ENCODE peak calls at places on chromosomes 3 and 15, in eight cellular contexts. A is H1, L is transverse colon, J is tibial nerve, W is K562, B is sigmoid colon, I is ovary, X is A549. T is an unnamed sample.

GRCh38 chr3:8657804-8658311 is 13.3 kb upstream of the SSUH2 start:
- DNase-seq in X (no peak), B (no peak), J (no peak), L (no peak), I (no peak), A (no peak), W (no peak), T (no peak)

GRCh38 chr15:34085746-34086145 is 15.9 kb downstream of the EMC7 start:
- DNase-seq in I (no peak), W (no peak), A (no peak), J (no peak), L (no peak), X (no peak), B (no peak), T (no peak)

GRCh38 chr15:39313881-39314280 is 267.0 kb upstream of the THBS1 start:
- DNase-seq in B (no peak), I (no peak), J (no peak), X (no peak), L (no peak), W (no peak), A (no peak), T (no peak)

GRCh38 chr3:112460519-112460918 is 38.8 kb downstream of the BTLA start:
- DNase-seq in B (no peak), A (no peak), X (no peak), W (no peak), L (no peak), I (no peak), J (no peak), T (no peak)

GRCh38 chr3:100702082-100703014 is 6.9 kb upstream of the TFG start:
- DNase-seq in I (no peak), W (no peak), L (no peak), B (no peak), J (no peak), X (no peak), A (no peak), T (no peak)

GRCh38 chr15:91922701-91923279 is 69.3 kb downstream of the SLCO3A1 start:
- DNase-seq in I (no peak), W (no peak), J (no peak), L (no peak), X (no peak), A (no peak), B (no peak), T (no peak)

GRCh38 chr15:65376767-65377104 is 1.1 kb downstream of the IGDCC3 start:
- DNase-seq in B (no peak), L (no peak), X (no peak), W (no peak), A (no peak), I (no peak), J (no peak), T (no peak)

GRCh38 chr3:71640549-71640948 is 57.0 kb upstream of the FOXP1 start:
- DNase-seq in J (no peak), A (no peak), I (no peak), X (no peak), L (no peak), B (no peak), W (no peak), T (no peak)

GRCh38 chr15:83108266-83109219 is 1.1 kb downstream of the TM6SF1 start:
- DNase-seq in W (peak; percentile 46), I (no peak), J (peak; percentile 35), X (peak; percentile 47), A (no peak), L (peak; percentile 41), B (peak; percentile 82), T (peak; percentile 88)

GRCh38 chr15:36358094-36358961 is 221.1 kb upstream of the CDIN1 start:
- DNase-seq in J (no peak), L (no peak), B (no peak), I (no peak), W (no peak), A (no peak), X (no peak), T (no peak)

GRCh38 chr3:69052567-69052898 is 400 bp upstream of the TMF1 start:
- DNase-seq in L (no peak), J (no peak), A (no peak), I (no peak), B (no peak), X (no peak), W (no peak), T (no peak)

GRCh38 chr3:143672396-143673165 is 175.7 kb downstream of the SLC9A9 start:
- DNase-seq in W (no peak), A (no peak), J (no peak), B (no peak), I (no peak), L (no peak), X (no peak), T (no peak)

GRCh38 chr15:76382987-76383728 is 46.6 kb downstream of the ISL2 start:
- DNase-seq in L (no peak), X (no peak), A (no peak), J (no peak), W (no peak), B (no peak), I (no peak), T (no peak)

GRCh38 chr15:76378691-76379090 is 42.1 kb downstream of the ISL2 start:
- DNase-seq in B (no peak), A (no peak), J (no peak), X (no peak), I (no peak), L (no peak), W (no peak), T (no peak)

GRCh38 chr15:76381366-76381765 is 44.8 kb downstream of the ISL2 start:
- DNase-seq in A (no peak), W (no peak), I (no peak), X (no peak), L (no peak), J (no peak), B (no peak), T (no peak)

GRCh38 chr15:76377751-76378150 is 41.2 kb downstream of the ISL2 start:
- DNase-seq in A (no peak), J (no peak), B (no peak), I (no peak), X (no peak), L (no peak), W (no peak), T (no peak)

DNA sequence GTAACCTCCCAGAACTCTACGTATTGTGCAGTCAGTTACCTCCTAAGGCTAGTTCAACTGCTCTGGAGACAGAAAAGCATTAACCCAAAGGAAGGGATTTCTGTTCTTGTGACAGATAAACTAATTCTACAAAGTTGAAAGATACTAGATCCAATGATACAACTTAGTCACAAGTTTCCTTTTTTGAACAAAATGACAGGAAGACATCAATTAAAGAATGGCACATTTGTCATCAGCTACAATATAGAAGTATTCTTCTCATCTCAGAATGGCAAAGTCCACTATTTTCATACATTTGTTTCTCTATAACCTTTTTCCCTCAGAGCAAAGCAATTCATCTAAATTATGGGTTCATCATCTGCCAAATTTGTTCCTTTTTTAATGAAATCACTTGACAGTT is 43.7 kb downstream of the ISL2 start:
- DNase-seq in I (no peak), J (no peak), B (no peak), L (no peak), A (no peak), W (no peak), X (no peak), T (no peak)
- TF ChIP-seq EP300 in I (no peak), J (no peak), B (no peak), L (no peak), A (no peak), W (no peak), X (no peak), T (no peak)

GRCh38 chr15:40339621-40339945 is 1.2 kb downstream of the CCDC9B start:
- DNase-seq in B (no peak), W (no peak), J (no peak), X (peak; percentile 14), I (no peak), L (peak; percentile 10), A (no peak), T (peak; percentile 47)

GRCh38 chr15:40337597-40337996 is 3.1 kb downstream of the CCDC9B start:
- DNase-seq in L (no peak), B (peak; percentile 84), X (no peak), J (no peak), I (peak; percentile 67), W (no peak), A (no peak), T (no peak)

GRCh38 chr15:40340038-40340739 is 550 bp downstream of the CCDC9B start:
- DNase-seq in X (peak; percentile 13), J (peak; percentile 47), L (peak; percentile 76), I (peak; percentile 91), B (peak; percentile 96), W (no peak), A (no peak), T (peak; percentile 65)

GRCh38 chr15:40338041-40338657 is 2.6 kb downstream of the CCDC9B start:
- DNase-seq in L (peak; percentile 81), J (peak; percentile 54), X (peak; percentile 66), A (no peak), W (peak; percentile 87), I (peak; percentile 70), B (peak; percentile 94), T (no peak)

DNA sequence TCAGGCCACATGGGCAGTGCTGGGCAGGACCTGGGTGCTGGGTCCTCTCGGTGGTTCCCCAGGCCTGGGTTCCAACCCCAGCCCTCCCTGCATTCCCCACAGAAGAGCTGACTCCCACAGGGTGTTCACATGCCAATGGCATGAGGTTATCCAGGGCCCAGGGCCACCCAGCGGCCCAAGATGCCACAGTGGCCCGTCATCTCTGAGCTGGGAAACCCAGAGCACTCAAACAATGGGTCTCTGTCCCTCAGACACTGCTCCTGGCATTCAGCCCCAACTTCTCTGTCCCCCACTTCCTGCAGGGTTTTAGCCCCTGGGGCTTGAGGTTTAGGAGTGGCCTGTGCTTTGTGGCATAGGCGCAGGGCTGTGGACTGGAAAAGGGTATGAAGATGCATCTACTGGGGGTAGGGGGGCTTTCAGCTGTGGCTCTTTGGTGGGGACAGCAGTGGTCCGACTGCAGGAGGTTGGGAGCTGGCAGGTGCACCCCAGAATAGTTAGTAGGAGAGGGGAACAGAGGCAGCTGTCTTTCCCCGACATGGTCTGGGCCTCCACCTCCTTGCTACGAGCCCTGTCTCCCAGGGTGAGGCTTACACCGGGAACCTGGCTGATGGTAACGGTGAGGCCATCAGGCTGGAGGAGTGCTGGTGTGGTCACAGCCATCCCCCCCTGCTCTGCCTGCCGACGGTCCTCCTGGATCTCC is 1.7 kb downstream of the CCDC9B start:
- DNase-seq in A (no peak), W (no peak), J (no peak), I (no peak), B (peak; percentile 86), X (peak; percentile 73), L (peak; percentile 35), T (no peak)
- H3K4me3 ChIP-seq in A (no peak overlapping the region), W (no peak overlapping the region), J (peak overlapping the region; percentile 44), I (peak overlapping the region; percentile 26), B (peak overlapping the region; percentile 64), X (peak overlapping the region; percentile 47), L (peak overlapping the region; percentile 43), T (peak overlapping the region; percentile 61)

DNA sequence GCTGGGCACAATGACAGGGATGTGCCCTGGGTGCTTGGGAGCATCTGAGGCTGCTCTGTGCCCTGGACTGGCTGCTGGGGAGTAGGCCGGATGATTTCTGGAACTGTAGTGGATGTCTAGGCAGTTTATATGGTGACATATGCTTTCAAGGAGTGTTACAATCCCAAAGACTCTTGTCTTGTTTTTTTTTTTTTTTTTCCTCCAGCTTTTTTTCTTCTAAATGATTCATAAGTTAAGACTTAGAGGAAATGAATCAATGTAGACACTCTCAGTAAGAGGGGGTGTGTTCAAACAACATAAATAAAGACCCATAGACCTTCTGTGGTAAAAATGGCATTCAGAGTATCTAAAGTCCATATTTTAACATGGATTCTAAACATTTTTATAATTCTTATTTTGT is 706.1 kb upstream of the GOLIM4 start:
- DNase-seq in X (no peak), J (no peak), L (no peak), A (no peak), B (no peak), W (no peak), I (no peak), T (no peak)
- TF ChIP-seq EP300 in X (no peak), J (no peak), L (no peak), A (no peak), B (no peak), W (no peak), I (no peak), T (no peak)

GRCh38 chr3:125357837-125358236 is 17.3 kb downstream of the ZNF148 start:
- DNase-seq in J (no peak), B (no peak), X (no peak), W (no peak), A (no peak), I (no peak), L (no peak), T (no peak)
- H3K4me3 ChIP-seq in J (no peak overlapping the region), B (peak overlapping the region; percentile 57), X (peak overlapping the region; percentile 66), W (no peak overlapping the region), A (peak overlapping the region; percentile 65), I (no peak overlapping the region), L (no peak overlapping the region), T (no peak overlapping the region)